ENCODE peak calls at places on chromosome 14, in six cellular contexts. One of them, this sample, is unnamed.

GRCh38 chr14:24329736-24330135 is 5.1 kb downstream of the ADCY4 start:
- DNase-seq in astrocyte of the spinal cord: no peak
- DNase-seq in AG09309: no peak
- DNase-seq in breast epithelium: peak; percentile 42
- DNase-seq in IMR-90: no peak
- DNase-seq in nephron progenitor cell: no peak
- DNase-seq in this sample: no peak

GRCh38 chr14:94109915-94110250 is 653 bp upstream of the IFI27 start:
- DNase-seq in astrocyte of the spinal cord: no peak
- DNase-seq in AG09309: no peak
- DNase-seq in breast epithelium: no peak
- DNase-seq in IMR-90: no peak
- DNase-seq in nephron progenitor cell: no peak
- DNase-seq in this sample: no peak

GRCh38 chr14:86481105-86481504 is 951.2 kb downstream of the FLRT2 start:
- DNase-seq in astrocyte of the spinal cord: no peak
- DNase-seq in AG09309: no peak
- DNase-seq in breast epithelium: no peak
- DNase-seq in IMR-90: peak; percentile 70
- DNase-seq in nephron progenitor cell: no peak
- DNase-seq in this sample: no peak

GRCh38 chr14:50667491-50668007 is 557 bp downstream of the SAV1 start:
- DNase-seq in astrocyte of the spinal cord: no peak
- DNase-seq in AG09309: no peak
- DNase-seq in breast epithelium: no peak
- DNase-seq in IMR-90: no peak
- DNase-seq in nephron progenitor cell: no peak
- DNase-seq in this sample: no peak

GRCh38 chr14:58272589-58273372 is 25.6 kb upstream of the ARID4A start:
- DNase-seq in astrocyte of the spinal cord: peak; percentile 67
- DNase-seq in AG09309: no peak
- DNase-seq in breast epithelium: no peak
- DNase-seq in IMR-90: peak; percentile 53
- DNase-seq in nephron progenitor cell: no peak
- DNase-seq in this sample: no peak

GRCh38 chr14:75456069-75457023 is 28.5 kb downstream of the JDP2 start:
- DNase-seq in astrocyte of the spinal cord: no peak
- DNase-seq in AG09309: no peak
- DNase-seq in breast epithelium: no peak
- DNase-seq in IMR-90: no peak
- DNase-seq in nephron progenitor cell: no peak
- DNase-seq in this sample: no peak

GRCh38 chr14:76462330-76462729 is 86.4 kb downstream of the ESRRB start:
- DNase-seq in astrocyte of the spinal cord: no peak
- DNase-seq in AG09309: no peak
- DNase-seq in breast epithelium: no peak
- DNase-seq in IMR-90: no peak
- DNase-seq in nephron progenitor cell: no peak
- DNase-seq in this sample: no peak

GRCh38 chr14:51293149-51293925 is 53.3 kb downstream of the TMX1 start:
- DNase-seq in astrocyte of the spinal cord: peak; percentile 61
- DNase-seq in AG09309: no peak
- DNase-seq in breast epithelium: no peak
- DNase-seq in IMR-90: peak; percentile 75
- DNase-seq in nephron progenitor cell: no peak
- DNase-seq in this sample: no peak

GRCh38 chr14:88902850-88903249 is 78.4 kb downstream of the TTC8 start:
- DNase-seq in astrocyte of the spinal cord: no peak
- DNase-seq in AG09309: no peak
- DNase-seq in breast epithelium: no peak
- DNase-seq in IMR-90: no peak
- DNase-seq in nephron progenitor cell: no peak
- DNase-seq in this sample: no peak

GRCh38 chr14:36585100-36585499 is 2.7 kb upstream of the NKX2-8 start:
- DNase-seq in astrocyte of the spinal cord: no peak
- DNase-seq in AG09309: no peak
- DNase-seq in breast epithelium: no peak
- DNase-seq in IMR-90: no peak
- DNase-seq in nephron progenitor cell: no peak
- DNase-seq in this sample: no peak

GRCh38 chr14:63283501-63284248 is 35.1 kb downstream of the GPHB5 start:
- DNase-seq in astrocyte of the spinal cord: no peak
- DNase-seq in AG09309: no peak
- DNase-seq in breast epithelium: no peak
- DNase-seq in IMR-90: no peak
- DNase-seq in nephron progenitor cell: no peak
- DNase-seq in this sample: no peak

GRCh38 chr14:88168498-88169165 is 154.4 kb downstream of the KCNK10 start:
- DNase-seq in astrocyte of the spinal cord: peak; percentile 15
- DNase-seq in AG09309: no peak
- DNase-seq in breast epithelium: no peak
- DNase-seq in IMR-90: peak; percentile 16
- DNase-seq in nephron progenitor cell: peak; percentile 33
- DNase-seq in this sample: no peak

GRCh38 chr14:63840981-63841380 is 11.8 kb upstream of the SYNE2 start:
- DNase-seq in astrocyte of the spinal cord: no peak
- DNase-seq in AG09309: no peak
- DNase-seq in breast epithelium: no peak
- DNase-seq in IMR-90: no peak
- DNase-seq in nephron progenitor cell: no peak
- DNase-seq in this sample: no peak

GRCh38 chr14:71322660-71323250 is 415.5 kb downstream of the PCNX1 start:
- DNase-seq in astrocyte of the spinal cord: peak; percentile 72
- DNase-seq in AG09309: peak; percentile 43
- DNase-seq in breast epithelium: no peak
- DNase-seq in IMR-90: peak; percentile 67
- DNase-seq in nephron progenitor cell: no peak
- DNase-seq in this sample: no peak

GRCh38 chr14:74614508-74615495 is 2.8 kb upstream of the LTBP2 start:
- DNase-seq in astrocyte of the spinal cord: no peak
- DNase-seq in AG09309: no peak
- DNase-seq in breast epithelium: no peak
- DNase-seq in IMR-90: no peak
- DNase-seq in nephron progenitor cell: no peak
- DNase-seq in this sample: no peak

GRCh38 chr14:79989990-79990389 is 221.3 kb downstream of the DIO2 start:
- DNase-seq in astrocyte of the spinal cord: no peak
- DNase-seq in AG09309: no peak
- DNase-seq in breast epithelium: no peak
- DNase-seq in IMR-90: no peak
- DNase-seq in nephron progenitor cell: no peak
- DNase-seq in this sample: no peak

GRCh38 chr14:46920542-46920941 is 269.0 kb upstream of the RPL10L start:
- DNase-seq in astrocyte of the spinal cord: no peak
- DNase-seq in AG09309: no peak
- DNase-seq in breast epithelium: no peak
- DNase-seq in IMR-90: no peak
- DNase-seq in nephron progenitor cell: no peak
- DNase-seq in this sample: no peak

GRCh38 chr14:36619853-36620252 is 37.4 kb upstream of the NKX2-8 start:
- DNase-seq in astrocyte of the spinal cord: no peak
- DNase-seq in AG09309: no peak
- DNase-seq in breast epithelium: no peak
- DNase-seq in IMR-90: no peak
- DNase-seq in nephron progenitor cell: no peak
- DNase-seq in this sample: no peak

GRCh38 chr14:71321556-71322315 is 414.5 kb downstream of the PCNX1 start:
- DNase-seq in astrocyte of the spinal cord: peak; percentile 69
- DNase-seq in AG09309: no peak
- DNase-seq in breast epithelium: peak; percentile 55
- DNase-seq in IMR-90: peak; percentile 63
- DNase-seq in nephron progenitor cell: peak; percentile 3
- DNase-seq in this sample: no peak

GRCh38 chr14:57371013-57371412 is 19.4 kb upstream of the NAA30 start:
- DNase-seq in astrocyte of the spinal cord: no peak
- DNase-seq in AG09309: no peak
- DNase-seq in breast epithelium: no peak
- DNase-seq in IMR-90: no peak
- DNase-seq in nephron progenitor cell: no peak
- DNase-seq in this sample: no peak

GRCh38 chr14:101478796-101479410 is 82.4 kb upstream of the DIO3 start:
- DNase-seq in astrocyte of the spinal cord: no peak
- DNase-seq in AG09309: no peak
- DNase-seq in breast epithelium: no peak
- DNase-seq in IMR-90: no peak
- DNase-seq in nephron progenitor cell: no peak
- DNase-seq in this sample: no peak
- TF ChIP-seq CTCF in astrocyte of the spinal cord: no peak
- TF ChIP-seq CTCF in AG09309: no peak
- TF ChIP-seq CTCF in breast epithelium: no peak
- TF ChIP-seq CTCF in IMR-90: no peak
- TF ChIP-seq CTCF in nephron progenitor cell: no peak
- TF ChIP-seq CTCF in this sample: no peak

DNA sequence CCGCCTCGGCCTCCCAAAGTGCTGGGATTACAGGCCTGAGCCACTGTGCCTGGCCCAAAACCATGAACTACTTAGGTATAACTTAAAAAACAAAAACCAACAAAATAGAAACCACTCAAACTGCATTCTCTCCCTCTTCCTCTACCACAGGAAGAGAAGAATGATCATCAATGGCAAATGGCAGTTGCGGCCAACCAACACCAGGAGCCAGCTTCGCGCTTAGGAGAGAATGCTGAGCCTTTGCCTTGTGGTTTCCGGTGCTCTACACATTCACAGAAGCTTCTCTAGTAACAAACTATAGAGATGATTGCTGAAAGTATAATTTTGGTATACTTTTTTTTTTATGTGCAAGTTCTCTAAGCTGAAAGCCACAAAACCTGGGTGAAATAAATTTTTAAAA is 17.1 kb downstream of the CATSPERB start:
- DNase-seq in astrocyte of the spinal cord: no peak
- DNase-seq in AG09309: no peak
- DNase-seq in breast epithelium: no peak
- DNase-seq in IMR-90: no peak
- DNase-seq in nephron progenitor cell: no peak
- DNase-seq in this sample: no peak
- TF ChIP-seq CTCF in astrocyte of the spinal cord: no peak
- TF ChIP-seq CTCF in AG09309: no peak
- TF ChIP-seq CTCF in breast epithelium: no peak
- TF ChIP-seq CTCF in IMR-90: no peak
- TF ChIP-seq CTCF in nephron progenitor cell: no peak
- TF ChIP-seq CTCF in this sample: no peak

GRCh38 chr14:98941481-98941880 is 330.5 kb downstream of the BCL11B start:
- DNase-seq in astrocyte of the spinal cord: no peak
- DNase-seq in AG09309: no peak
- DNase-seq in breast epithelium: no peak
- DNase-seq in IMR-90: no peak
- DNase-seq in nephron progenitor cell: no peak
- DNase-seq in this sample: no peak

GRCh38 chr14:98940693-98941437 is 331.1 kb downstream of the BCL11B start:
- DNase-seq in astrocyte of the spinal cord: no peak
- DNase-seq in AG09309: no peak
- DNase-seq in breast epithelium: no peak
- DNase-seq in IMR-90: no peak
- DNase-seq in nephron progenitor cell: no peak
- DNase-seq in this sample: no peak

GRCh38 chr14:98935921-98936320 is 336.1 kb downstream of the BCL11B start:
- DNase-seq in astrocyte of the spinal cord: no peak
- DNase-seq in AG09309: no peak
- DNase-seq in breast epithelium: no peak
- DNase-seq in IMR-90: no peak
- DNase-seq in nephron progenitor cell: no peak
- DNase-seq in this sample: no peak

GRCh38 chr14:98937021-98937420 is 335.0 kb downstream of the BCL11B start:
- DNase-seq in astrocyte of the spinal cord: no peak
- DNase-seq in AG09309: no peak
- DNase-seq in breast epithelium: no peak
- DNase-seq in IMR-90: no peak
- DNase-seq in nephron progenitor cell: no peak
- DNase-seq in this sample: no peak

DNA sequence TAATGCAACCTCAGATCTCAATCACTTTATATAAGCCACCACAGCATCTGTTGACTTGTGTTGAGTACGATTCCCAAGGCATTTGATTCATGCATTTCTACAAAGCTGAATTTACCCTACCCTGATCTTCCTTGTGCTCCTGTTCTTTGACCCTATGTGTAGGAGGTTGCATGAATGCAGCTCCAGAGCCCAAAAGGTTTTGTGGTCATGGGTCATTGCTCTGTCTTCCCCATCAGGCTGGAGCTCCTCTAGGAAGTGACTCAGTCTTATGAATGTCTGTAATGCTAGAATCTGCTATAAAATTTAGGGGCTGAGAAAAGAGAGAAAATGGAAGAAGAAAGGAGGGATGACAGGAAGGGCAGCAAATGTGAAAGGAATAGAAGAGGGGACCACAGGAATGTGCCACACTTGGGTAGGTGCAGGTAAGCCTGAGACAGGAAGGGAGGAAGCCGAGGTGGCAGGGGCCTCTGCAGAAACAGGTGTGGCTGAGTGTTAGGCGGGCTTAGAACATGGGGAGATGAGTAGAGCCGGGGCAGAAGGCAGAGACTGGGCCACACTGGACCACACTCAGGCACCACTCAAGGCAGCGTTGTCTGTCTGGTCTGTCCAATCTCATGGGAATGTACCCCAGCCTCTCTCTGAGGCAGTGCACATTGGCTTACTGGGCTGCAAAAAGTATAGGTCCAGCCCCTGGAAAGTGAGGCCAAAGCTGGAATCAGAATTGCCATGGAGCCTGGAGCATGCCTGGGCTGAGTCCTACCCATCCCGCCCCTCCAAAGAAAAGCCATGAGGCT is 334.1 kb downstream of the BCL11B start:
- DNase-seq in astrocyte of the spinal cord: no peak
- DNase-seq in AG09309: no peak
- DNase-seq in breast epithelium: no peak
- DNase-seq in IMR-90: no peak
- DNase-seq in nephron progenitor cell: no peak
- DNase-seq in this sample: no peak
- TF ChIP-seq CTCF in astrocyte of the spinal cord: no peak
- TF ChIP-seq CTCF in AG09309: no peak
- TF ChIP-seq CTCF in breast epithelium: no peak
- TF ChIP-seq CTCF in IMR-90: no peak
- TF ChIP-seq CTCF in nephron progenitor cell: no peak
- TF ChIP-seq CTCF in this sample: no peak

GRCh38 chr14:32244404-32244803 is 41.3 kb upstream of the RNU6-8 start:
- DNase-seq in astrocyte of the spinal cord: no peak
- DNase-seq in AG09309: no peak
- DNase-seq in breast epithelium: no peak
- DNase-seq in IMR-90: no peak
- DNase-seq in nephron progenitor cell: no peak
- DNase-seq in this sample: no peak
- TF ChIP-seq CTCF in astrocyte of the spinal cord: peak; percentile 35
- TF ChIP-seq CTCF in AG09309: peak; percentile 45
- TF ChIP-seq CTCF in breast epithelium: no peak
- TF ChIP-seq CTCF in IMR-90: peak; percentile 29
- TF ChIP-seq CTCF in nephron progenitor cell: no peak
- TF ChIP-seq CTCF in this sample: peak; percentile 41